ENCODE peak calls at places on chromosomes 16 and 17, in six cellular contexts. W is substantia nigra; Z is GM03348; M is HTR-8/SVneo; D is foreskin fibroblast; V is stimulated activated CD4-positive, alpha-beta T cell treated with anti-CD3 and anti-CD28 coated beads, Interleukin-4, amount 100 ng/mL, for 48 hours. H is an unnamed sample.

GRCh38 chr17:51496378-51496777 is 236.0 kb downstream of the UTP18 start:
- DNase-seq in M (no peak), W (no peak), D (no peak), V (no peak), Z (no peak), H (no peak)

GRCh38 chr17:9611557-9611956 is 33.8 kb upstream of the USP43 start:
- DNase-seq in V (no peak), M (no peak), W (no peak), Z (no peak), D (no peak), H (no peak)

GRCh38 chr17:35660902-35661301 is 70.5 kb upstream of the RASL10B start:
- DNase-seq in Z (no peak), W (no peak), M (no peak), V (no peak), D (no peak), H (no peak)

GRCh38 chr17:31067699-31068184 is 27.0 kb upstream of the NF1 start:
- DNase-seq in W (no peak), M (peak), D (peak), Z (peak), V (no peak), H (peak)

GRCh38 chr16:88194397-88195020 is 188.2 kb upstream of the ZNF469 start:
- DNase-seq in W (peak), Z (peak), D (peak), M (no peak), V (no peak), H (no peak)

GRCh38 chr17:37220609-37220953 is 155.2 kb upstream of the C17orf78 start:
- DNase-seq in Z (peak), D (peak), M (peak), W (peak), V (no peak), H (no peak)

GRCh38 chr16:14350081-14350480 is 279.0 kb downstream of the MRTFB start:
- DNase-seq in V (no peak), W (no peak), D (no peak), M (no peak), Z (no peak), H (no peak)

GRCh38 chr17:80071116-80071980 is 30.0 kb upstream of the GAA start:
- DNase-seq in M (no peak), V (no peak), Z (peak), W (peak), D (peak), H (no peak)

GRCh38 chr17:79311373-79311772 is 236.7 kb downstream of the ENGASE start:
- DNase-seq in V (no peak), M (no peak), D (no peak), W (no peak), Z (no peak), H (no peak)

GRCh38 chr17:48517478-48517877 is 13.3 kb downstream of the HOXB1 start:
- DNase-seq in D (no peak), W (no peak), Z (no peak), M (no peak), V (no peak), H (no peak)

GRCh38 chr17:74444406-74444805 is 12.5 kb downstream of the GPRC5C start:
- DNase-seq in D (no peak), M (no peak), Z (no peak), V (no peak), W (no peak), H (no peak)

GRCh38 chr17:37283414-37283961 is 92.3 kb upstream of the C17orf78 start:
- DNase-seq in Z (no peak), V (no peak), D (peak), W (no peak), M (no peak), H (no peak)

GRCh38 chr16:90028985-90029384 is 9.7 kb upstream of the DBNDD1 start:
- DNase-seq in M (no peak), D (no peak), V (no peak), Z (no peak), W (no peak), H (no peak)

GRCh38 chr17:64190468-64190867 is 60.5 kb upstream of the ERN1 start:
- DNase-seq in Z (no peak), M (no peak), W (no peak), V (no peak), D (no peak), H (no peak)

GRCh38 chr17:73394523-73395450 is 83.0 kb upstream of the CDC42EP4 start:
- DNase-seq in V (no peak), Z (no peak), M (no peak), W (no peak), D (no peak), H (no peak)

GRCh38 chr16:82639666-82640336 is 13.0 kb downstream of the CDH13 start:
- DNase-seq in D (peak), W (peak), M (peak), Z (peak), V (peak), H (no peak)

GRCh38 chr17:42288985-42289862 is 926 bp downstream of the STAT5A start:
- DNase-seq in Z (no peak), M (no peak), D (no peak), V (peak), W (no peak), H (no peak)

GRCh38 chr16:456891-457483 is 31.5 kb downstream of the RAB11FIP3 start:
- DNase-seq in M (no peak), V (no peak), W (peak), Z (peak), D (peak), H (no peak)

GRCh38 chr17:73746314-73747073 is 102.2 kb upstream of the SDK2 start:
- DNase-seq in W (no peak), M (no peak), D (no peak), V (no peak), Z (no peak), H (no peak)